ENCODE peak calls at places on chromosomes 11 and 22, in seven cellular contexts. H, N, X, G, B, O and Q are unnamed samples. For H3K4me1, the result is how much of the 10 kb centered on the place peaks cover.

GRCh38 chr11:45146072-45147016 is at the start of gene PRDM11:
- DNase-seq in O (no peak), H (peak), G (no peak), B (no peak), N (peak), X (peak), Q (peak)

GRCh38 chr11:99063331-99063730 is 42.6 kb downstream of the CNTN5 start:
- DNase-seq in X (no peak), O (no peak), B (no peak), N (no peak), G (no peak), H (no peak), Q (no peak)

GRCh38 chr11:47571895-47572294 is 6.5 kb downstream of the PTPMT1 start:
- DNase-seq in H (no peak), O (no peak), B (no peak), G (no peak), N (no peak), X (no peak), Q (no peak)

GRCh38 chr22:26398741-26399153 is 30.3 kb upstream of the ASPHD2 start:
- DNase-seq in H (peak), O (peak), N (peak), B (no peak), X (peak), G (no peak), Q (no peak)

GRCh38 chr11:62217191-62217748 is 8.8 kb downstream of the SCGB2A1 start:
- DNase-seq in H (no peak), G (peak), X (no peak), B (no peak), N (peak), O (no peak), Q (peak)

GRCh38 chr11:133924661-133925060 is 32.1 kb downstream of the IGSF9B start:
- DNase-seq in X (no peak), N (no peak), H (no peak), O (no peak), G (no peak), B (no peak), Q (no peak)

GRCh38 chr22:20550851-20551744 is 43.7 kb downstream of the MED15 start:
- DNase-seq in G (no peak), B (peak), X (no peak), H (no peak), N (no peak), O (no peak), Q (peak)

GRCh38 chr11:34044664-34045485 is 6.7 kb upstream of the CAPRIN1 start:
- DNase-seq in X (no peak), G (no peak), H (peak), O (peak), B (no peak), N (peak), Q (peak)

GRCh38 chr22:19872779-19873137 is 18.1 kb upstream of the GNB1L start:
- DNase-seq in X (no peak), G (no peak), O (no peak), B (no peak), H (no peak), N (no peak), Q (no peak)

GRCh38 chr11:69658606-69659450 is 16.3 kb downstream of the LTO1 start:
- DNase-seq in B (no peak), G (peak), N (no peak), X (peak), H (no peak), O (no peak), Q (no peak)

GRCh38 chr11:47981667-47982404 is 1.5 kb downstream of the PTPRJ start:
- DNase-seq in G (no peak), B (no peak), O (no peak), X (peak), N (no peak), H (no peak), Q (no peak)

GRCh38 chr11:5605849-5606248 is 9.4 kb downstream of the TRIM6 start:
- DNase-seq in N (no peak), X (no peak), G (no peak), B (no peak), O (no peak), H (no peak), Q (no peak)

GRCh38 chr22:39294571-39295468 is 24.6 kb downstream of the RPL3 start:
- DNase-seq in G (no peak), B (no peak), X (no peak), H (no peak), N (no peak), O (no peak), Q (no peak)

GRCh38 chr11:105968021-105968697 is 53.9 kb downstream of the MSANTD4 start:
- DNase-seq in B (no peak), O (no peak), H (no peak), G (no peak), N (no peak), X (no peak), Q (no peak)

DNA sequence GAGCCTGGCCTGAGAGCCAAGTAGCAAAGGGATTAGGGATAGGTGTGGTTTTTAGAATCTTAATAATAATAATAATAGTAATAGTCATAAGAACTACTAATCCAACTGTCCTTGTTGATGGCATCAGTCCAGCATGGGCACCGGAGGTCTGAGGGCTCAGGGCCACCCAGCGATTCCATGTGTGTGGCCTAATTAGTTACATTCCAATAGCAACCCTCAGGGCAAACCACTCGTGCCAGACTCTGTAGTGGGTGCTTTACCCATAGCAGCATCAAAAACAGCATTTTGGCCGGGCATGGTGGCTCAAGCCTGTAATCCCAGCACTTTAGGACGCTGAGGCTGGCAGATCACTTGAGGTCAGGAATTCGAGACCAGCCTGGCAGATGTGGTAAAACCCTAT is 19.0 kb upstream of the MYH9 start:
- DNase-seq in H (no peak), X (no peak), O (no peak), G (no peak), B (no peak), N (no peak), Q (no peak)
- H3K4me1 ChIP-seq in H (under half), X (under half), O (under half), G (under half), B (under half), N (under half), Q (under half)

GRCh38 chr11:79199729-79200354 is 241.0 kb downstream of the TENM4 start:
- DNase-seq in H (no peak), O (no peak), X (no peak), G (no peak), B (no peak), N (no peak), Q (no peak)

GRCh38 chr11:79200398-79201070 is 240.3 kb downstream of the TENM4 start:
- DNase-seq in N (no peak), O (no peak), H (no peak), G (no peak), X (no peak), B (no peak), Q (no peak)

GRCh38 chr11:79198898-79199250 is 242.0 kb downstream of the TENM4 start:
- DNase-seq in B (no peak), H (no peak), O (no peak), X (no peak), N (no peak), G (no peak), Q (no peak)

GRCh38 chr11:79198203-79198897 is 242.5 kb downstream of the TENM4 start:
- DNase-seq in X (no peak), H (no peak), B (no peak), G (no peak), O (no peak), N (no peak), Q (no peak)

DNA sequence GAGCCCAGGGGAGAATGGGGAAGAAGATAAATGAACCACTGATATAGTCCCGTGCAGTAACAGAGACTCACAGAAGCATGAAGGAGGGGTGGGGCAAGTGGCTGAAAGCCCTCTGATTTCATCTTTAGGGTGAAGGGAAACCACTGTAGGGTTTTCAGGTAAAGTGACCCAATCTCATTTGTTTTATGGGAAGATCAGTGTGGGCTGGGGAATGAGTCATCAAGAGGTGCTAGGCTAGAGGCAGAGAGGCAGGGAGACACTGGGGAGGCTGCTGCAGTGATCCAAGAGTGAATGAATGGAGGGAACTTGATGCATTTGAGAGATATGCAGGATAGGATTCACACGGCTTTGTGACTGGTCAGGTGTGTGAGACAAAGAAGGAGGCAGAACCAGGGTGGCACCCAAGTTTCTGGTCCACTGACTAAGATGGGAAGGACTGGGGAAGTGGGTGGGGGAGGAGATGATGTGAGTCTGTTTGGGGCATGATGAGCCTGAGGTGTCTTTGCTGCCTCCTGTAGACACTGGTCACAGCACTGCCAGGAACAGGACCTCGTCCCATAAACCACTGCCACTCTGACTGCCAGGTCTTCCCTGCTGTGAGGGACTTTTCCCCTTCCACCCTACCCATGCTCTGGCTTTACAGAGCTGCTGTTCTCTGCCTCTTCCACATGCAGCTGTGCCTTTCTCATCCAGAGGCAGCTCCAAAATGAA is 239.0 kb downstream of the TENM4 start:
- DNase-seq in X (no peak), B (peak), H (no peak), O (no peak), N (no peak), G (no peak), Q (no peak)
- TF ChIP-seq YY1 in X (no peak), B (no peak), H (no peak), O (no peak), N (no peak), G (no peak), Q (no peak)

GRCh38 chr11:118606157-118606843 is 1.1 kb upstream of the PHLDB1 start:
- DNase-seq in H (no peak), B (no peak), G (no peak), N (no peak), X (no peak), O (no peak), Q (no peak)

GRCh38 chr11:118608268-118609214 is 1.1 kb downstream of the PHLDB1 start:
- DNase-seq in X (peak), O (no peak), B (no peak), N (peak), H (no peak), G (no peak), Q (no peak)

GRCh38 chr11:118607401-118608267 is at the start of gene PHLDB1:
- DNase-seq in G (peak), X (peak), N (peak), O (no peak), H (no peak), B (no peak), Q (no peak)

GRCh38 chr11:118605116-118605867 is 2.1 kb upstream of the PHLDB1 start:
- DNase-seq in B (no peak), O (no peak), G (peak), N (peak), X (peak), H (no peak), Q (no peak)

GRCh38 chr11:118606844-118607228 is 579 bp upstream of the PHLDB1 start:
- DNase-seq in O (no peak), H (no peak), B (no peak), G (no peak), X (no peak), N (no peak), Q (no peak)
- H3K4me1 ChIP-seq in O (under half), H (under half), B (under half), G (under half), X (under half), N (half or more), Q (under half)

DNA sequence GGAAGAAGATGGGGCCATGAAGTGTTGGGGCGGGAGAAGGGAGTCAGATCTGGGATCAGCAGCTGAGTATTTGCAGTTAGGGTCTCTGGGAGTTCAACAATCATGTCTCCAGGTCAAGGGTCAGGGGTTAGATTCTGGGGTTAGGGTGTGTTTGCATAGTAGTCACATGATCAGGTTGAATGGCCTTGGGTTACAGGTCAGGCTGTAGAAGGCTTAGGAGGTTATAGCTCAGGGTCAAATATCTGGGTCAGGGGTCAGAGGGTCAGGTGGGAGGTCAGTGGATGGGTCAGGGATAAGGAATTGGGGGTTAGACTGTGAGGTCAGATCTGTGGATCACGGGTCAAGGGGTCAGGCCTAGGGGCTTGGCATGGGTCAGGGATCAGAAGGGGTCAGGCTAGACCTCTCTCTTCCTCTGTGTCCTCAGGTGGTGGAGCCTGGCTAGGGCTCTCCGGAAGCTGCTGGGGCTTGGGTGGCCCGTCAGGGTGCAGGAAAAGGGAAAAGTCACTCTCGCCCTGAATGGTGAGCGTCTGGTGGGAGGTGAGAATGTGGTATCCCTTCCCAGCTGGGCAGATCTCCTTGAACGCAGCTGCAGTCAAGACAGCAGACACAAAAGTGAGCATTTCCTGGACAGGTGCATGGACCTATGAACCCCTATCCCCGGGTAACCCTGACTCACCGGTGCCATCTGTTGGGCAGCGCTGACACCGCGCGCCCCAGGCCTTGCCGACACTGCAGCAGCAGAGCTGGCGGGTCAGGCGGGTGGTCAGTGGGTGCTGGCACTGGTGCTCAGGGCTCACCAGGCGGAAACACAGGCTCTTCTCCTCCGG is 6.4 kb downstream of the LTBP3 start:
- DNase-seq in H (peak), B (no peak), G (peak), X (peak), O (no peak), N (peak), Q (no peak)
- TF ChIP-seq YY1 in H (no peak), B (no peak), G (no peak), X (no peak), O (no peak), N (no peak), Q (no peak)

DNA sequence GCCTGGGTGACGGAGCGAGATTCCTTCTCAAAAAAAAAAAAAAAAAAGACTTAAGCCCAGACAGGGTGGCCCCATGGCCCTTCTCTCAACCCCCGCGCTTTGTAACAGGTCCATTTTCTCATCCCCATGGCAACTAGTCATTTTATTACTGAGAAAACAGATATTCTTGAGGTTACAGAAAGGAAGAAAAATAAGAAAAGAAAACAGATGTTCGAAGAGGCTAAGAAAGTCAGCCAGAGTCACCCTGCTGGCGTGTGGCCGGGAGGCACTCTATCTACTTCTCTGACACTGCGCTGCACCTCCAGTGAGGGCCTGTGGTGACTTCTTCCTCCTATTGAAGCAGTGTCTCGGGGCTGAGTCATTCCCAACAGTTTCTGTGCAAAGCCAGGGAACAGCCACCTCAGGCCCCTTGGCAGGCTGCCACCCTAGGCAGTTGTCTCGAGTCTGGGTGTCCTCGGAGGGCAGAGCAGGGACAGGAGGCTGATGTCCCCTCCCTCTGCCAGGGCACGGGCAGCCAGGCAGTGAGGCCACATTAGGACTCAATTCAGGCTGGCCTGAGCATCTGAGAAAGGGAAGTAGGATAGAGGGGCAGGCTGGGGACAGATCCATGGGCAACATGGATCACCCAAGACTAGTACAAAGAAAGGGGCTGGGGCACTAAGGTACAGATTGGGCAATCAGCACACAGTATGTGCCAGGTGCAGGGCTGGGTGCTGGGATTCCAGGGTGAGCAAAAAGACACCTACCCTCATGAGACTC is 16.4 kb upstream of the SYVN1 start:
- DNase-seq in O (no peak), B (peak), H (peak), G (peak), X (peak), N (peak), Q (no peak)
- H3K4me1 ChIP-seq in O (under half), B (under half), H (under half), G (under half), X (under half), N (under half), Q (under half)

GRCh38 chr22:49968313-49968830 is 7.8 kb downstream of the PIM3 start:
- DNase-seq in O (no peak), N (no peak), H (no peak), X (peak), G (no peak), B (no peak), Q (no peak)

GRCh38 chr22:49965291-49966040 is 4.9 kb downstream of the PIM3 start:
- DNase-seq in H (no peak), O (no peak), B (no peak), G (no peak), X (peak), N (no peak), Q (no peak)

GRCh38 chr22:49967333-49968241 is 7.0 kb downstream of the PIM3 start:
- DNase-seq in B (no peak), G (peak), N (no peak), X (peak), H (no peak), O (no peak), Q (no peak)

GRCh38 chr22:49966041-49966715 is 5.6 kb downstream of the PIM3 start:
- DNase-seq in B (no peak), G (no peak), O (no peak), X (peak), N (no peak), H (no peak), Q (no peak)

GRCh38 chr22:49966716-49967332 is 6.3 kb downstream of the PIM3 start:
- DNase-seq in N (no peak), G (peak), O (no peak), H (no peak), X (peak), B (no peak), Q (no peak)
- TF ChIP-seq YY1 in N (no peak), G (peak), O (no peak), H (no peak), X (no peak), B (no peak), Q (no peak)

GRCh38 chr22:46049726-46050450 is 72.9 kb upstream of the WNT7B start:
- DNase-seq in H (no peak), O (no peak), B (no peak), N (no peak), X (no peak), G (no peak), Q (no peak)
- H3K4me1 ChIP-seq in H (under half), O (under half), B (under half), N (under half), X (under half), G (under half), Q (under half)

DNA sequence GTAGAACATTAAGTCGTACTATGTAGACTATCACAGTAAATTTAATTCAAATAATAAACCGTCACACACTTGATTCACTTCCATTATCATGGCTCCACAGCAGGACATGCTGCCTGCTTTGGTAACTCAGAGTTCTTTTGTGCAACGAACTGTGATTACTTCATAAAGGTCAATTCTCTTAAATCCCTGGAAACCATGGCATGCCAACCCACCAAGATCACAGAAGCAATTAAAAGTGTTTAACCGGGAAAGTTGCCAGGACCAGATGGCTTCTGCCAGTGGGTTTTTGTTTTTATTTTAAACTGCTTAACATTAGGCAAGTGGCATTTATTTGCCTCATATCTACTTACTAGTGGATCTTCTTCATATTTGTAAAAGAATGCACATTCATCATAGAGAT is 1162.1 kb downstream of the DLG2 start:
- DNase-seq in G (no peak), N (no peak), X (no peak), B (no peak), O (no peak), H (no peak), Q (no peak)
- TF ChIP-seq YY1 in G (no peak), N (no peak), X (no peak), B (no peak), O (no peak), H (no peak), Q (no peak)

GRCh38 chr11:72838691-72839305 is 24.6 kb downstream of the ATG16L2 start:
- DNase-seq in B (no peak), H (no peak), G (no peak), O (no peak), N (no peak), X (no peak), Q (no peak)
- H3K4me1 ChIP-seq in B (under half), H (under half), G (under half), O (under half), N (under half), X (under half), Q (under half)